ENCODE peak calls at places on chromosomes 12 and 14, in seven cellular contexts. C is stomach, R is spleen, B is HepG2, J is K562, Q is HL-60, N is suprapubic skin. Y is an unnamed sample.

GRCh38 chr12:3628629-3629028 is 124.3 kb downstream of the CRACR2A start:
- DNase-seq in C (no peak), R (no peak), B (no peak), J (no peak), Q (no peak), N (no peak), Y (no peak)

GRCh38 chr12:19778111-19778688 is 338.9 kb downstream of the AEBP2 start:
- DNase-seq in C (no peak), R (no peak), B (no peak), J (no peak), Q (no peak), N (no peak), Y (no peak)

GRCh38 chr12:19044430-19044829 is 85.1 kb upstream of the PLEKHA5 start:
- DNase-seq in C (no peak), R (no peak), B (no peak), J (no peak), Q (no peak), N (no peak), Y (no peak)

GRCh38 chr12:46187023-46187422 is 81.8 kb downstream of the SLC38A1 start:
- DNase-seq in C (no peak), R (no peak), B (no peak), J (no peak), Q (no peak), N (no peak), Y (no peak)

GRCh38 chr12:89236748-89237428 is 115.4 kb downstream of the DUSP6 start:
- DNase-seq in C (no peak), R (no peak), B (no peak), J (no peak), Q (no peak), N (no peak), Y (peak)

GRCh38 chr12:632102-632696 is 31.0 kb downstream of the NINJ2 start:
- DNase-seq in C (peak), R (peak), B (peak), J (no peak), Q (no peak), N (peak), Y (no peak)

GRCh38 chr14:69153848-69154208 is 909 bp upstream of the DCAF5 start:
- DNase-seq in C (no peak), R (peak), B (peak), J (peak), Q (no peak), N (no peak), Y (no peak)

GRCh38 chr14:24940213-24940783 is 109.6 kb downstream of the STXBP6 start:
- DNase-seq in C (no peak), R (no peak), B (no peak), J (no peak), Q (no peak), N (no peak), Y (no peak)

GRCh38 chr14:32724864-32725550 is 213.7 kb upstream of the NPAS3 start:
- DNase-seq in C (no peak), R (no peak), B (no peak), J (no peak), Q (no peak), N (no peak), Y (no peak)

GRCh38 chr12:62196146-62196545 is 64.1 kb upstream of the USP15 start:
- DNase-seq in C (no peak), R (no peak), B (no peak), J (no peak), Q (no peak), N (no peak), Y (no peak)

GRCh38 chr12:6363330-6364036 is 11.9 kb downstream of the SCNN1A start:
- DNase-seq in C (peak), R (peak), B (peak), J (peak), Q (peak), N (peak), Y (no peak)

GRCh38 chr14:92607702-92608429 is 94.3 kb downstream of the RIN3 start:
- DNase-seq in C (no peak), R (no peak), B (no peak), J (no peak), Q (no peak), N (no peak), Y (no peak)

GRCh38 chr12:27787559-27787958 is 7.5 kb upstream of the MANSC4 start:
- DNase-seq in C (no peak), R (no peak), B (no peak), J (no peak), Q (no peak), N (no peak), Y (no peak)

GRCh38 chr12:71828813-71829212 is 10.7 kb upstream of the TBC1D15 start:
- DNase-seq in C (no peak), R (no peak), B (no peak), J (no peak), Q (no peak), N (no peak), Y (no peak)

GRCh38 chr12:117069926-117070900 is 29.0 kb downstream of the TESC start:
- DNase-seq in C (peak), R (peak), B (no peak), J (no peak), Q (peak), N (no peak), Y (no peak)

GRCh38 chr12:19186722-19187661 is 57.5 kb downstream of the PLEKHA5 start:
- DNase-seq in C (no peak), R (no peak), B (peak), J (peak), Q (no peak), N (no peak), Y (peak)

GRCh38 chr12:30440826-30441602 is 254.7 kb downstream of the IPO8 start:
- DNase-seq in C (no peak), R (no peak), B (peak), J (peak), Q (no peak), N (no peak), Y (peak)

GRCh38 chr12:212383-212798 is 1.6 kb downstream of the SLC6A12 start:
- DNase-seq in C (no peak), R (no peak), B (no peak), J (no peak), Q (peak), N (no peak), Y (no peak)

GRCh38 chr12:93664573-93665138 is 12.5 kb upstream of the CRADD start:
- DNase-seq in C (no peak), R (no peak), B (peak), J (no peak), Q (no peak), N (no peak), Y (no peak)

GRCh38 chr14:71231521-71232393 is 324.5 kb downstream of the PCNX1 start:
- DNase-seq in C (no peak), R (no peak), B (no peak), J (peak), Q (peak), N (no peak), Y (no peak)

GRCh38 chr12:47164730-47165439 is 85.1 kb upstream of the AMIGO2 start:
- DNase-seq in C (no peak), R (no peak), B (no peak), J (no peak), Q (no peak), N (no peak), Y (no peak)

GRCh38 chr12:34335819-34336262 is 313.5 kb downstream of the ALG10 start:
- DNase-seq in C (no peak), R (no peak), B (no peak), J (peak), Q (no peak), N (no peak), Y (no peak)

GRCh38 chr12:123121670-123122069 is 29.2 kb downstream of the PITPNM2 start:
- DNase-seq in C (no peak), R (no peak), B (no peak), J (no peak), Q (no peak), N (no peak), Y (no peak)
- TF ChIP-seq POLR2AphosphoS5 in C (no peak), R (no peak), B (no peak), J (no peak), Q (no peak), N (no peak), Y (no peak)

GRCh38 chr12:121240484-121241202 is 30.7 kb downstream of the P2RX4 start:
- DNase-seq in C (peak), R (peak), B (no peak), J (peak), Q (peak), N (peak), Y (no peak)
- TF ChIP-seq POLR2AphosphoS5 in C (no peak), R (peak), B (no peak), J (no peak), Q (peak), N (no peak), Y (no peak)

GRCh38 chr12:121839106-121839992 is 19.3 kb downstream of the HPD start:
- DNase-seq in C (peak), R (peak), B (no peak), J (peak), Q (peak), N (peak), Y (peak)
- TF ChIP-seq POLR2AphosphoS5 in C (peak), R (peak), B (no peak), J (peak), Q (no peak), N (no peak), Y (peak)

DNA sequence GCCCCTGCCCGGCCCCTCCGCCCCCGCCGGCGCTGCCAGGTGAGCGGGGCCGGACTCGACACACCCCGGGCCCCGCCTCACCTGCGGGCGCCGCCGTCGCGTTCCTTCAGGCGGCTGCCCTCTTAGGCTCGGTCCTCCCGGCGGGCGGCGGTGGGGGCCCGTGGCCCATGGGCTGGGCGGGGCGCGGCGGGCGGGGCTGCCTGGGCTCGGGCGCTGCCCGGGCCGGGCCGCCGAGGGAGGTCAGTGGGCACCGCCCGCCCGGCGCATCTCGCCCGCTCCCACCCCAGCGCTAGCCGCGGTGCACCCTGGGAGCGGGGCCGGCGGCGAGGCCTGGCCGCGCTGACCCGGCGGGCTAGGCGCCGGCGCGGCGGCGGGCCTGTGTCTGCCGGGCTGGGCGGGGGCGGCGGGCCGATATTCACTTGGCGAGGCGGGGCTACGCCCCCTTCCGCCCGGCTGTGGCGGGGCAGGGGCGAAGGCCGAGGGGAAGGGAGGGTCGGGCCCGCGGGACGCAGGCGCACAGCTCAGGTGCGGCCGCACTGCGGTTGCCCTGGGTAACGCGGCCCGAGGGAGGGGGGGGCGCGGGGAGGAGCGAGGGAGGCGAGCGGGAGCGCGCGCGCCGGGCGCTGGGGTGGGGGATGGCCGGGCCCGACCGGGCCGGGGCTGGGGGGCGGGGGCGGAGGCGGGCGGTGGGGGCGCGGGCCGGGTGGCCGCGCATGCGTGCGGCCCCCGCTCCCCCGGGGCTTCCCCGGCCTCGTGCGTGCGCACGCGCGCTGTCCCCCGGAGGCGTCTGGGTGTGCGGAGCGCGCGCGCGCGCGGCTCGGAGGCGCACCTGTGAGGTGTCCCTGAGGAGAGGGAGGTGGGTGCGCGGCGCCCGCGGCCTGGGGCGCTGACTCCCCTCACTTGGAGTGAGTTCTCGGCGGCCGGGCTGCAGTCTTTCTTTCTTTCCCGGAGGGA is at the start of the genes CCDC92 and ZNF664:
- DNase-seq in C (peak), R (peak), B (peak), J (peak), Q (peak), N (peak), Y (peak)
- TF ChIP-seq POLR2AphosphoS5 in C (peak), R (peak), B (peak), J (peak), Q (no peak), N (no peak), Y (peak)